ENCODE peak calls at places on chromosome X, in eight cellular contexts. S is RPMI7951; D is immature natural killer cell; L is NCI-H1092 treated with DMSO at 0.1 percent for 48 hours; P is WTC11; B is AG08395; W is T-helper 2 cell; H is stimulated activated CD4-positive, alpha-beta T cell treated with anti-CD3 and anti-CD28 coated beads, Interleukin-1b, Interleukin-23, amount 100 ng/mL, for 4 hours. Q is an unnamed sample.
A peak's percentile ranks its signal among the peaks of the same experiment; 100 is the strongest.

GRCh38 chrX:82692991-82693390 is 815.1 kb upstream of the POU3F4 start:
- DNase-seq in D (no peak), P (no peak), L (no peak), B (no peak), S (no peak), H (no peak), W (no peak), Q (no peak)

GRCh38 chrX:104351173-104351769 is 96.5 kb upstream of the ESX1 start:
- DNase-seq in P (no peak), D (no peak), H (no peak), B (peak; percentile 80), S (peak; percentile 78), W (no peak), L (no peak), Q (no peak)

GRCh38 chrX:150199181-150199580 is 163.9 kb upstream of the MAMLD1 start:
- DNase-seq in P (no peak), H (no peak), L (no peak), D (no peak), S (peak; percentile 72), W (no peak), B (no peak), Q (no peak)

GRCh38 chrX:57651169-57651919 is 28.7 kb downstream of the NLRP2B start:
- DNase-seq in L (no peak), W (no peak), D (no peak), S (no peak), P (peak; percentile 19), B (no peak), H (no peak), Q (no peak)

GRCh38 chrX:68511255-68511654 is 12.4 kb downstream of the YIPF6 start:
- DNase-seq in B (peak; percentile 58), W (no peak), L (peak; percentile 10), P (peak; percentile 12), D (peak; percentile 24), H (no peak), S (peak; percentile 38), Q (peak; percentile 2)

GRCh38 chrX:71998836-71999509 is 88.3 kb downstream of the NHSL2 start:
- DNase-seq in H (no peak), L (peak; percentile 34), B (peak; percentile 39), W (peak; percentile 9), D (peak; percentile 48), P (no peak), S (peak; percentile 38), Q (no peak)

GRCh38 chrX:16722481-16722880 is 3.1 kb downstream of the SYAP1 start:
- DNase-seq in S (no peak), D (no peak), W (no peak), P (no peak), H (no peak), L (no peak), B (no peak), Q (no peak)

GRCh38 chrX:150897371-150898319 is 823 bp downstream of the CD99L2 start:
- DNase-seq in P (peak; percentile 47), B (no peak), L (peak; percentile 28), S (peak; percentile 24), D (peak; percentile 12), W (peak; percentile 28), H (peak; percentile 36), Q (no peak)

GRCh38 chrX:77572322-77572721 is 125.1 kb downstream of the FGF16 start:
- DNase-seq in L (no peak), P (no peak), W (no peak), D (no peak), S (peak; percentile 23), H (no peak), B (no peak), Q (no peak)

GRCh38 chrX:153636716-153637115 is 10.3 kb upstream of the DUSP9 start:
- DNase-seq in D (no peak), B (no peak), L (no peak), P (no peak), H (no peak), S (no peak), W (no peak), Q (no peak)

GRCh38 chrX:39752820-39753219 is 344.9 kb downstream of the BCOR start:
- DNase-seq in P (no peak), B (no peak), S (peak; percentile 56), L (peak; percentile 75), W (no peak), H (no peak), D (no peak), Q (no peak)

GRCh38 chrX:3136161-3136961 is 95.1 kb downstream of the ARSF start:
- DNase-seq in S (no peak), W (no peak), B (no peak), D (no peak), L (no peak), P (no peak), H (no peak), Q (no peak)

GRCh38 chrX:1212532-1212931 is at the start of gene CRLF2:
- DNase-seq in H (no peak), B (no peak), D (no peak), S (peak; percentile 78), P (no peak), L (no peak), W (peak; percentile 21), Q (no peak)

GRCh38 chrX:123960956-123961267 is 594 bp upstream of the STAG2 start:
- DNase-seq in S (no peak), W (no peak), L (no peak), H (no peak), D (no peak), B (no peak), P (no peak), Q (no peak)

GRCh38 chrX:40260123-40260751 is 162.5 kb upstream of the BCOR start:
- DNase-seq in S (peak; percentile 19), W (no peak), P (no peak), L (peak; percentile 36), B (peak; percentile 26), H (no peak), D (no peak), Q (no peak)

GRCh38 chrX:45619290-45619689 is 418.6 kb upstream of the DIPK2B start:
- DNase-seq in S (peak; percentile 64), B (no peak), H (no peak), P (no peak), D (no peak), L (no peak), W (no peak), Q (no peak)

GRCh38 chrX:12890467-12890866 is 16.0 kb upstream of the TLR8 start:
- DNase-seq in H (no peak), S (peak; percentile 27), L (no peak), D (peak; percentile 29), P (no peak), W (no peak), B (no peak), Q (no peak)

GRCh38 chrX:16750136-16750535 is 30.7 kb downstream of the SYAP1 start:
- DNase-seq in D (no peak), W (no peak), P (no peak), L (no peak), H (no peak), S (no peak), B (no peak), Q (no peak)

GRCh38 chrX:39967348-39967747 is 130.4 kb downstream of the BCOR start:
- DNase-seq in B (no peak), W (no peak), D (no peak), H (no peak), S (no peak), P (no peak), L (no peak), Q (no peak)

GRCh38 chrX:106917830-106918500 is 2.2 kb upstream of the CLDN2 start:
- DNase-seq in B (no peak), S (peak; percentile 84), W (no peak), L (no peak), P (no peak), H (no peak), D (no peak), Q (no peak)

GRCh38 chrX:7925867-7926472 is 1.2 kb downstream of the PNPLA4 start:
- DNase-seq in W (peak; percentile 27), S (peak; percentile 39), L (peak; percentile 60), B (peak; percentile 63), H (peak; percentile 17), P (peak; percentile 58), D (peak; percentile 59), Q (peak; percentile 10)

GRCh38 chrX:45765281-45765680 is 564.6 kb upstream of the DIPK2B start:
- DNase-seq in W (no peak), L (no peak), D (no peak), B (no peak), H (no peak), P (no peak), S (peak; percentile 27), Q (no peak)

GRCh38 chrX:38985375-38985774 is 184.1 kb downstream of the MID1IP1 start:
- DNase-seq in H (no peak), P (no peak), L (peak; percentile 24), S (peak; percentile 18), W (no peak), D (peak; percentile 14), B (peak; percentile 25), Q (no peak)

GRCh38 chrX:8284131-8284530 is 113.1 kb upstream of the VCX2 start:
- DNase-seq in W (no peak), D (no peak), S (no peak), H (no peak), P (no peak), L (no peak), B (no peak), Q (no peak)

GRCh38 chrX:131083510-131084142 is 25.5 kb downstream of the ARHGAP36 start:
- DNase-seq in S (no peak), P (peak; percentile 17), H (no peak), B (no peak), W (no peak), D (no peak), L (no peak), Q (no peak)

GRCh38 chrX:79084923-79085322 is 59.6 kb upstream of the GPR174 start:
- DNase-seq in B (no peak), D (no peak), H (no peak), S (no peak), L (no peak), P (no peak), W (no peak), Q (no peak)

GRCh38 chrX:152635941-152636340 is 1.8 kb upstream of the GABRQ start:
- DNase-seq in H (no peak), P (peak; percentile 53), S (peak; percentile 54), L (peak; percentile 40), W (no peak), B (peak; percentile 55), D (no peak), Q (no peak)